ENCODE peak calls at places on chromosomes 12 and 14, in four cellular contexts. One of them, this sample, is unnamed.

GRCh38 chr12:65878540-65878939 is 54.3 kb downstream of the HMGA2 start:
- DNase-seq in HCT116: no peak
- DNase-seq in stimulated activated CD4-positive, alpha-beta T cell treated with anti-CD3 and anti-CD28 coated beads, Interleukin-12 subunit alpha, Interleukin-12 subunit beta, amount 100 ng/mL, for 48 hours: no peak
- DNase-seq in NCI-H2081: no peak
- DNase-seq in this sample: no peak

GRCh38 chr14:23206422-23207145 is 23.1 kb upstream of the SLC7A8 start:
- DNase-seq in HCT116: no peak
- DNase-seq in stimulated activated CD4-positive, alpha-beta T cell treated with anti-CD3 and anti-CD28 coated beads, Interleukin-12 subunit alpha, Interleukin-12 subunit beta, amount 100 ng/mL, for 48 hours: no peak
- DNase-seq in NCI-H2081: no peak
- DNase-seq in this sample: no peak

GRCh38 chr12:50167026-50167742 is at the start of gene CERS5:
- DNase-seq in HCT116: peak; percentile 96
- DNase-seq in stimulated activated CD4-positive, alpha-beta T cell treated with anti-CD3 and anti-CD28 coated beads, Interleukin-12 subunit alpha, Interleukin-12 subunit beta, amount 100 ng/mL, for 48 hours: peak; percentile 96
- DNase-seq in NCI-H2081: peak; percentile 98
- DNase-seq in this sample: peak; percentile 96

GRCh38 chr14:104084251-104085002 is 1.1 kb upstream of the ASPG start:
- DNase-seq in HCT116: no peak
- DNase-seq in stimulated activated CD4-positive, alpha-beta T cell treated with anti-CD3 and anti-CD28 coated beads, Interleukin-12 subunit alpha, Interleukin-12 subunit beta, amount 100 ng/mL, for 48 hours: no peak
- DNase-seq in NCI-H2081: no peak
- DNase-seq in this sample: no peak

GRCh38 chr14:106417224-106418049 is 891.1 kb downstream of the TMEM121 start:
- DNase-seq in HCT116: peak; percentile 3
- DNase-seq in stimulated activated CD4-positive, alpha-beta T cell treated with anti-CD3 and anti-CD28 coated beads, Interleukin-12 subunit alpha, Interleukin-12 subunit beta, amount 100 ng/mL, for 48 hours: peak; percentile 99
- DNase-seq in NCI-H2081: no peak
- DNase-seq in this sample: peak; percentile 2

GRCh38 chr14:94659953-94660946 is 48.1 kb downstream of the SERPINA3 start:
- DNase-seq in HCT116: no peak
- DNase-seq in stimulated activated CD4-positive, alpha-beta T cell treated with anti-CD3 and anti-CD28 coated beads, Interleukin-12 subunit alpha, Interleukin-12 subunit beta, amount 100 ng/mL, for 48 hours: no peak
- DNase-seq in NCI-H2081: no peak
- DNase-seq in this sample: no peak

GRCh38 chr12:19074700-19075099 is 54.8 kb upstream of the PLEKHA5 start:
- DNase-seq in HCT116: no peak
- DNase-seq in stimulated activated CD4-positive, alpha-beta T cell treated with anti-CD3 and anti-CD28 coated beads, Interleukin-12 subunit alpha, Interleukin-12 subunit beta, amount 100 ng/mL, for 48 hours: no peak
- DNase-seq in NCI-H2081: no peak
- DNase-seq in this sample: no peak

GRCh38 chr14:93962701-93963601 is 13.4 kb downstream of the ASB2 start:
- DNase-seq in HCT116: no peak
- DNase-seq in stimulated activated CD4-positive, alpha-beta T cell treated with anti-CD3 and anti-CD28 coated beads, Interleukin-12 subunit alpha, Interleukin-12 subunit beta, amount 100 ng/mL, for 48 hours: no peak
- DNase-seq in NCI-H2081: no peak
- DNase-seq in this sample: no peak

GRCh38 chr14:104213301-104214034 is 75.1 kb downstream of the KIF26A start:
- DNase-seq in HCT116: no peak
- DNase-seq in stimulated activated CD4-positive, alpha-beta T cell treated with anti-CD3 and anti-CD28 coated beads, Interleukin-12 subunit alpha, Interleukin-12 subunit beta, amount 100 ng/mL, for 48 hours: no peak
- DNase-seq in NCI-H2081: no peak
- DNase-seq in this sample: no peak

GRCh38 chr14:70098257-70098809 is 90.4 kb downstream of the SLC8A3 start:
- DNase-seq in HCT116: no peak
- DNase-seq in stimulated activated CD4-positive, alpha-beta T cell treated with anti-CD3 and anti-CD28 coated beads, Interleukin-12 subunit alpha, Interleukin-12 subunit beta, amount 100 ng/mL, for 48 hours: no peak
- DNase-seq in NCI-H2081: no peak
- DNase-seq in this sample: no peak

GRCh38 chr12:131327521-131328488 is 374.1 kb downstream of the ADGRD1 start:
- DNase-seq in HCT116: no peak
- DNase-seq in stimulated activated CD4-positive, alpha-beta T cell treated with anti-CD3 and anti-CD28 coated beads, Interleukin-12 subunit alpha, Interleukin-12 subunit beta, amount 100 ng/mL, for 48 hours: no peak
- DNase-seq in NCI-H2081: no peak
- DNase-seq in this sample: no peak

GRCh38 chr12:60494249-60494648 is 898.4 kb downstream of the SLC16A7 start:
- DNase-seq in HCT116: peak; percentile 31
- DNase-seq in stimulated activated CD4-positive, alpha-beta T cell treated with anti-CD3 and anti-CD28 coated beads, Interleukin-12 subunit alpha, Interleukin-12 subunit beta, amount 100 ng/mL, for 48 hours: no peak
- DNase-seq in NCI-H2081: peak; percentile 21
- DNase-seq in this sample: peak; percentile 6

GRCh38 chr12:19706936-19707335 is 267.6 kb downstream of the AEBP2 start:
- DNase-seq in HCT116: no peak
- DNase-seq in stimulated activated CD4-positive, alpha-beta T cell treated with anti-CD3 and anti-CD28 coated beads, Interleukin-12 subunit alpha, Interleukin-12 subunit beta, amount 100 ng/mL, for 48 hours: no peak
- DNase-seq in NCI-H2081: no peak
- DNase-seq in this sample: no peak

GRCh38 chr14:23286020-23286903 is at the start of gene HOMEZ:
- DNase-seq in HCT116: peak; percentile 92
- DNase-seq in stimulated activated CD4-positive, alpha-beta T cell treated with anti-CD3 and anti-CD28 coated beads, Interleukin-12 subunit alpha, Interleukin-12 subunit beta, amount 100 ng/mL, for 48 hours: peak; percentile 97
- DNase-seq in NCI-H2081: peak; percentile 97
- DNase-seq in this sample: peak; percentile 98

GRCh38 chr12:115468087-115468510 is 784.1 kb upstream of the TBX3 start:
- DNase-seq in HCT116: no peak
- DNase-seq in stimulated activated CD4-positive, alpha-beta T cell treated with anti-CD3 and anti-CD28 coated beads, Interleukin-12 subunit alpha, Interleukin-12 subunit beta, amount 100 ng/mL, for 48 hours: no peak
- DNase-seq in NCI-H2081: no peak
- DNase-seq in this sample: peak; percentile 54

GRCh38 chr12:82300611-82301010 is 57.6 kb downstream of the CCDC59 start:
- DNase-seq in HCT116: no peak
- DNase-seq in stimulated activated CD4-positive, alpha-beta T cell treated with anti-CD3 and anti-CD28 coated beads, Interleukin-12 subunit alpha, Interleukin-12 subunit beta, amount 100 ng/mL, for 48 hours: no peak
- DNase-seq in NCI-H2081: no peak
- DNase-seq in this sample: no peak

GRCh38 chr12:52392465-52393007 is 7.1 kb upstream of the KRT84 start:
- DNase-seq in HCT116: no peak
- DNase-seq in stimulated activated CD4-positive, alpha-beta T cell treated with anti-CD3 and anti-CD28 coated beads, Interleukin-12 subunit alpha, Interleukin-12 subunit beta, amount 100 ng/mL, for 48 hours: no peak
- DNase-seq in NCI-H2081: no peak
- DNase-seq in this sample: no peak

GRCh38 chr14:91119556-91120311 is 5.9 kb downstream of the DGLUCY start:
- DNase-seq in HCT116: peak; percentile 81
- DNase-seq in stimulated activated CD4-positive, alpha-beta T cell treated with anti-CD3 and anti-CD28 coated beads, Interleukin-12 subunit alpha, Interleukin-12 subunit beta, amount 100 ng/mL, for 48 hours: no peak
- DNase-seq in NCI-H2081: no peak
- DNase-seq in this sample: no peak

GRCh38 chr12:106251636-106252035 is 3.8 kb upstream of the CKAP4 start:
- DNase-seq in HCT116: no peak
- DNase-seq in stimulated activated CD4-positive, alpha-beta T cell treated with anti-CD3 and anti-CD28 coated beads, Interleukin-12 subunit alpha, Interleukin-12 subunit beta, amount 100 ng/mL, for 48 hours: no peak
- DNase-seq in NCI-H2081: no peak
- DNase-seq in this sample: no peak

GRCh38 chr12:20486233-20486632 is 117.9 kb downstream of the PDE3A start:
- DNase-seq in HCT116: peak; percentile 21
- DNase-seq in stimulated activated CD4-positive, alpha-beta T cell treated with anti-CD3 and anti-CD28 coated beads, Interleukin-12 subunit alpha, Interleukin-12 subunit beta, amount 100 ng/mL, for 48 hours: no peak
- DNase-seq in NCI-H2081: no peak
- DNase-seq in this sample: no peak

GRCh38 chr12:78470354-78471195 is 394.0 kb upstream of the SYT1 start:
- DNase-seq in HCT116: peak; percentile 37
- DNase-seq in stimulated activated CD4-positive, alpha-beta T cell treated with anti-CD3 and anti-CD28 coated beads, Interleukin-12 subunit alpha, Interleukin-12 subunit beta, amount 100 ng/mL, for 48 hours: no peak
- DNase-seq in NCI-H2081: peak; percentile 58
- DNase-seq in this sample: peak; percentile 16

GRCh38 chr12:6772729-6773661 is 675 bp downstream of the LAG3 start:
- DNase-seq in HCT116: no peak
- DNase-seq in stimulated activated CD4-positive, alpha-beta T cell treated with anti-CD3 and anti-CD28 coated beads, Interleukin-12 subunit alpha, Interleukin-12 subunit beta, amount 100 ng/mL, for 48 hours: no peak
- DNase-seq in NCI-H2081: no peak
- DNase-seq in this sample: no peak

GRCh38 chr12:106301241-106301610 is 1.3 kb upstream of the TCP11L2 start:
- DNase-seq in HCT116: no peak
- DNase-seq in stimulated activated CD4-positive, alpha-beta T cell treated with anti-CD3 and anti-CD28 coated beads, Interleukin-12 subunit alpha, Interleukin-12 subunit beta, amount 100 ng/mL, for 48 hours: no peak
- DNase-seq in NCI-H2081: no peak
- DNase-seq in this sample: no peak

GRCh38 chr12:2264622-2265306 is 212.0 kb downstream of the CACNA1C start:
- DNase-seq in HCT116: no peak
- DNase-seq in stimulated activated CD4-positive, alpha-beta T cell treated with anti-CD3 and anti-CD28 coated beads, Interleukin-12 subunit alpha, Interleukin-12 subunit beta, amount 100 ng/mL, for 48 hours: no peak
- DNase-seq in NCI-H2081: no peak
- DNase-seq in this sample: no peak

GRCh38 chr12:89084751-89085150 is 267.6 kb downstream of the DUSP6 start:
- DNase-seq in HCT116: no peak
- DNase-seq in stimulated activated CD4-positive, alpha-beta T cell treated with anti-CD3 and anti-CD28 coated beads, Interleukin-12 subunit alpha, Interleukin-12 subunit beta, amount 100 ng/mL, for 48 hours: no peak
- DNase-seq in NCI-H2081: no peak
- DNase-seq in this sample: no peak

GRCh38 chr14:62118461-62118860 is 356.2 kb downstream of the SNAPC1 start:
- DNase-seq in HCT116: no peak
- DNase-seq in stimulated activated CD4-positive, alpha-beta T cell treated with anti-CD3 and anti-CD28 coated beads, Interleukin-12 subunit alpha, Interleukin-12 subunit beta, amount 100 ng/mL, for 48 hours: no peak
- DNase-seq in NCI-H2081: no peak
- DNase-seq in this sample: no peak